ENCODE peak calls at places on chromosomes 6 and 20, in eight cellular contexts. One of them, this sample, is unnamed.

GRCh38 chr6:6851059-6851658 is 256.6 kb upstream of the RREB1 start:
- DNase-seq in HCT116: peak
- DNase-seq in GM23338: no peak
- DNase-seq in HepG2: peak
- DNase-seq in endothelial cell of umbilical vein: peak
- DNase-seq in GM12878: no peak
- DNase-seq in K562: peak
- DNase-seq in H1: no peak
- DNase-seq in this sample: no peak

GRCh38 chr20:58510921-58511320 is 4.3 kb downstream of the APCDD1L start:
- DNase-seq in endothelial cell of umbilical vein: no peak
- DNase-seq in GM12878: no peak
- DNase-seq in HCT116: no peak
- DNase-seq in H1: no peak
- DNase-seq in GM23338: no peak
- DNase-seq in HepG2: no peak
- DNase-seq in K562: no peak
- DNase-seq in this sample: no peak

GRCh38 chr20:20293986-20294385 is 73.9 kb upstream of the INSM1 start:
- DNase-seq in GM23338: no peak
- DNase-seq in H1: no peak
- DNase-seq in GM12878: no peak
- DNase-seq in endothelial cell of umbilical vein: no peak
- DNase-seq in HepG2: no peak
- DNase-seq in K562: no peak
- DNase-seq in HCT116: no peak
- DNase-seq in this sample: no peak

GRCh38 chr6:85676086-85676729 is 33.5 kb upstream of the SYNCRIP start:
- DNase-seq in GM23338: no peak
- DNase-seq in HepG2: no peak
- DNase-seq in GM12878: no peak
- DNase-seq in HCT116: no peak
- DNase-seq in endothelial cell of umbilical vein: peak
- DNase-seq in H1: no peak
- DNase-seq in K562: no peak
- DNase-seq in this sample: no peak

GRCh38 chr6:136351518-136352106 is 62.0 kb upstream of the BCLAF1 start:
- DNase-seq in HepG2: no peak
- DNase-seq in endothelial cell of umbilical vein: no peak
- DNase-seq in HCT116: no peak
- DNase-seq in GM12878: no peak
- DNase-seq in H1: no peak
- DNase-seq in K562: no peak
- DNase-seq in GM23338: peak
- DNase-seq in this sample: no peak

GRCh38 chr20:21244808-21245207 is 58.3 kb upstream of the XRN2 start:
- DNase-seq in endothelial cell of umbilical vein: no peak
- DNase-seq in HCT116: no peak
- DNase-seq in GM23338: no peak
- DNase-seq in H1: no peak
- DNase-seq in GM12878: no peak
- DNase-seq in K562: no peak
- DNase-seq in HepG2: no peak
- DNase-seq in this sample: no peak

GRCh38 chr20:20333866-20334265 is 34.0 kb upstream of the INSM1 start:
- DNase-seq in HepG2: no peak
- DNase-seq in GM12878: no peak
- DNase-seq in GM23338: no peak
- DNase-seq in H1: no peak
- DNase-seq in K562: no peak
- DNase-seq in HCT116: no peak
- DNase-seq in endothelial cell of umbilical vein: no peak
- DNase-seq in this sample: no peak

GRCh38 chr6:110529355-110529754 is 52.9 kb upstream of the SLC22A16 start:
- DNase-seq in GM23338: no peak
- DNase-seq in K562: no peak
- DNase-seq in GM12878: no peak
- DNase-seq in H1: no peak
- DNase-seq in HepG2: no peak
- DNase-seq in endothelial cell of umbilical vein: peak
- DNase-seq in HCT116: no peak
- DNase-seq in this sample: no peak

GRCh38 chr6:44740566-44741120 is 353.1 kb downstream of the CDC5L start:
- DNase-seq in HepG2: no peak
- DNase-seq in endothelial cell of umbilical vein: no peak
- DNase-seq in HCT116: no peak
- DNase-seq in GM12878: no peak
- DNase-seq in GM23338: no peak
- DNase-seq in K562: no peak
- DNase-seq in H1: no peak
- DNase-seq in this sample: no peak

DNA sequence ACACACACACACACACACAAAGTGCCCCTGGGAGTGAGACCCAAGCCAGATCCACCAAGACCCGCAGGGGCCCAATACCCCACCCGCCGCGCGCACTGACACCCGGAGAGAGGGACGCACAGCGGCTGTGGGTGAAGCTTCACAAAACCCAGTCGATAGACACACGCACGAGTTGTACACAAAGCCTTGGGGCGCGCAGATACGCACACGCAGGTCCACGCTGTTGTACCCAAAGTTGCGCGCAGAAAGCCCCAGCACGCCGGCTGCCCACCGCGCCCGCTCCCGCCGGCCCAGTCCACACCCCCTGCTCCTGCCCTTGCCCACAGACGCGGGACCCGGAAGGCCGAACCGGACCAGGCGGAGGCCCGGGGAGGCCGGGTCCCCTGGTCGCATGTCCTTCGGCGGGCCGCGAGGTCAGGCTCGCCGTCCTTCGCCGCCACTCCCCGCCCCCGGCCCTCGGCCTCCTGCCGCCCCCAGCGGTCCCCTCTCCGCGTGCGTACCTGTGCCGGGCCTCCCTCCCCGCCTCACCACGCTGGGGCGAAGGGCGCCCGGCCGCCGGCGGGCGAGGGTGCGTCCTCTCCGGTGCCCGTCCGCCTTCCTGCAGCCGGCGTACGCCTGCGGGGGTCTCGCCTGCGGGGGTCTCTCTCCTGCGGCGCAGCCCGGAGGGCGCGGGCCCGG is at the start of gene TMEM74B:
- DNase-seq in HCT116: no peak
- DNase-seq in H1: no peak
- DNase-seq in GM23338: peak
- DNase-seq in HepG2: no peak
- DNase-seq in K562: peak
- DNase-seq in endothelial cell of umbilical vein: no peak
- DNase-seq in GM12878: no peak
- DNase-seq in this sample: no peak
- TF ChIP-seq EZH2 in HCT116: no peak
- TF ChIP-seq EZH2 in H1: peak
- TF ChIP-seq EZH2 in GM23338: peak
- TF ChIP-seq EZH2 in HepG2: no peak
- TF ChIP-seq EZH2 in K562: no peak
- TF ChIP-seq EZH2 in endothelial cell of umbilical vein: peak
- TF ChIP-seq EZH2 in GM12878: no peak
- TF ChIP-seq EZH2 in this sample: no peak

GRCh38 chr6:152022303-152022702 is 214.8 kb downstream of the ESR1 start:
- DNase-seq in GM12878: no peak
- DNase-seq in endothelial cell of umbilical vein: no peak
- DNase-seq in H1: no peak
- DNase-seq in HCT116: no peak
- DNase-seq in K562: no peak
- DNase-seq in HepG2: no peak
- DNase-seq in GM23338: no peak
- DNase-seq in this sample: no peak
- H3K4me3 ChIP-seq in GM12878: no peak
- H3K4me3 ChIP-seq in endothelial cell of umbilical vein: no peak
- H3K4me3 ChIP-seq in H1: no peak
- H3K4me3 ChIP-seq in HCT116: no peak
- H3K4me3 ChIP-seq in K562: no peak
- H3K4me3 ChIP-seq in HepG2: no peak
- H3K4me3 ChIP-seq in GM23338: no peak
- H3K4me3 ChIP-seq in this sample: no peak

GRCh38 chr6:130018292-130018829 is at the start of gene L3MBTL3:
- DNase-seq in HepG2: peak
- DNase-seq in H1: peak
- DNase-seq in endothelial cell of umbilical vein: peak
- DNase-seq in HCT116: peak
- DNase-seq in GM12878: no peak
- DNase-seq in GM23338: peak
- DNase-seq in K562: peak
- DNase-seq in this sample: peak
- TF ChIP-seq POLR2AphosphoS5 in HepG2: no peak
- TF ChIP-seq POLR2AphosphoS5 in H1: no peak
- TF ChIP-seq POLR2AphosphoS5 in endothelial cell of umbilical vein: no peak
- TF ChIP-seq POLR2AphosphoS5 in HCT116: peak
- TF ChIP-seq POLR2AphosphoS5 in GM12878: no peak
- TF ChIP-seq POLR2AphosphoS5 in GM23338: peak
- TF ChIP-seq POLR2AphosphoS5 in K562: no peak
- TF ChIP-seq POLR2AphosphoS5 in this sample: peak

GRCh38 chr6:31582230-31582601 is at the start of gene LTB:
- DNase-seq in H1: no peak
- DNase-seq in endothelial cell of umbilical vein: no peak
- DNase-seq in HCT116: no peak
- DNase-seq in K562: no peak
- DNase-seq in GM12878: no peak
- DNase-seq in HepG2: no peak
- DNase-seq in GM23338: no peak
- DNase-seq in this sample: no peak

GRCh38 chr6:31581511-31582229 is 554 bp downstream of the LTB start:
- DNase-seq in GM23338: peak
- DNase-seq in HepG2: no peak
- DNase-seq in endothelial cell of umbilical vein: no peak
- DNase-seq in H1: no peak
- DNase-seq in K562: no peak
- DNase-seq in GM12878: no peak
- DNase-seq in HCT116: no peak
- DNase-seq in this sample: no peak

GRCh38 chr6:31580446-31580755 is 1.8 kb downstream of the LTB start:
- DNase-seq in HepG2: no peak
- DNase-seq in K562: no peak
- DNase-seq in H1: no peak
- DNase-seq in HCT116: no peak
- DNase-seq in endothelial cell of umbilical vein: no peak
- DNase-seq in GM23338: no peak
- DNase-seq in GM12878: no peak
- DNase-seq in this sample: no peak

GRCh38 chr6:31579546-31580445 is 2.4 kb downstream of the LTB start:
- DNase-seq in H1: no peak
- DNase-seq in HepG2: no peak
- DNase-seq in HCT116: no peak
- DNase-seq in GM12878: no peak
- DNase-seq in K562: no peak
- DNase-seq in GM23338: no peak
- DNase-seq in endothelial cell of umbilical vein: no peak
- DNase-seq in this sample: no peak

DNA sequence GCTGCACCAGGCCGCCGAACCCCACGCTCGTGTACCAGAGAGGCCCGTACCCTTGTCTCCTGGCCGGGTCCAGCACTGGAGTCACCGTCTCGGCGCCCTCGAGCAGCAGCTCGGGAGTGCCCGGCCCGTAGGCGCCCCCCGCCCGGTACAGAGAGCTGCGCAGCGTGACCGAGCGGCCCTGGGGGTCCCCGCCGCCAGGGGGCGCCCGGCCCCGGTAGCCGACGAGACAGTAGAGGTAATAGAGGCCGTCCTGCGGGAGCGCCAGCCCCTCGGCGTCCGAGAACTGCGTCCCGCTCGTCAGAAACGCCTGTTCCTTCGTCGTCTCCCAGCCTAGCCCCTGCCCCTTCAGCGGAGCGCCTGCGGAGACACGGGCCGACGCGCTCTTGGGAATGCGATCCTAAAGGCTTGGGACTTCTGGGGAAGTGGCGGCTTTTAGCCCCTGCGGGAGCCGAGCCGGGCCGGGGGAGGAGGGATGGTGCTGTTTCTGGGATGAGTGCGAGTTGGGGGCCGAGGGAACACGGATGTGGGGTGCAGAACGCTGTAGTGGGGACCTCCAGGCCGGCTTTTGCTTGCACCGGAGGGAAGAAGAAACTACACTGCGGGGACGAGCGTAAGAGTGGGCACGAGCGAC is 1.3 kb downstream of the LTB start:
- DNase-seq in HCT116: peak
- DNase-seq in HepG2: peak
- DNase-seq in K562: peak
- DNase-seq in GM23338: peak
- DNase-seq in GM12878: no peak
- DNase-seq in endothelial cell of umbilical vein: peak
- DNase-seq in H1: peak
- DNase-seq in this sample: no peak
- TF ChIP-seq EZH2 in HCT116: no peak
- TF ChIP-seq EZH2 in HepG2: no peak
- TF ChIP-seq EZH2 in K562: no peak
- TF ChIP-seq EZH2 in GM23338: no peak
- TF ChIP-seq EZH2 in GM12878: no peak
- TF ChIP-seq EZH2 in endothelial cell of umbilical vein: no peak
- TF ChIP-seq EZH2 in H1: no peak
- TF ChIP-seq EZH2 in this sample: no peak

GRCh38 chr20:1313236-1313964 is 15.5 kb downstream of the SDCBP2 start:
- DNase-seq in H1: no peak
- DNase-seq in K562: peak
- DNase-seq in HCT116: peak
- DNase-seq in GM12878: no peak
- DNase-seq in HepG2: peak
- DNase-seq in GM23338: peak
- DNase-seq in endothelial cell of umbilical vein: peak
- DNase-seq in this sample: peak
- H3K4me3 ChIP-seq in H1: peak
- H3K4me3 ChIP-seq in K562: no peak
- H3K4me3 ChIP-seq in HCT116: no peak
- H3K4me3 ChIP-seq in GM12878: no peak
- H3K4me3 ChIP-seq in HepG2: no peak
- H3K4me3 ChIP-seq in GM23338: peak
- H3K4me3 ChIP-seq in endothelial cell of umbilical vein: peak
- H3K4me3 ChIP-seq in this sample: peak

GRCh38 chr20:5198651-5198924 is 71.8 kb downstream of the CDS2 start:
- DNase-seq in HepG2: no peak
- DNase-seq in GM23338: no peak
- DNase-seq in K562: no peak
- DNase-seq in endothelial cell of umbilical vein: no peak
- DNase-seq in HCT116: no peak
- DNase-seq in GM12878: no peak
- DNase-seq in H1: no peak
- DNase-seq in this sample: no peak
- TF ChIP-seq POLR2AphosphoS5 in HepG2: no peak
- TF ChIP-seq POLR2AphosphoS5 in GM23338: no peak
- TF ChIP-seq POLR2AphosphoS5 in K562: no peak
- TF ChIP-seq POLR2AphosphoS5 in endothelial cell of umbilical vein: no peak
- TF ChIP-seq POLR2AphosphoS5 in HCT116: no peak
- TF ChIP-seq POLR2AphosphoS5 in GM12878: no peak
- TF ChIP-seq POLR2AphosphoS5 in H1: no peak
- TF ChIP-seq POLR2AphosphoS5 in this sample: no peak

DNA sequence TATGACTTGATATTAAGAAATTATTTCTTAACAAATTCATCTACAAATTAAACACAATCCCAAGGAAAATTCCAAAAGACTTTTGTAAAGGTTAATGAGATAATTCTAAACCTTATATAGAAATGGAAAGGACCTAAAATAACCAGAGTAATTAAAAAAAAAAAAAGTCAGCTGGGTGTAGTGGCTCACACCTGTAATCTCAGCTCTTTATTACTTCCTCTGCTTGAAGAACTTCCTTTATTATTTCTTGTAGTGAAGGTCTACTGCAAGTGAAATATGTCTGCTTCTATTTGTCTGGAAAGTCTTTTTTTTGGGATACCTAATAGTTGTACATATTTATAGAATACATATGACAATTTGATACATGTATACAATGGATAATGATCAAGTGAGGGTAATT is 20.2 kb upstream of the BLCAP start:
- DNase-seq in endothelial cell of umbilical vein: no peak
- DNase-seq in HepG2: no peak
- DNase-seq in K562: no peak
- DNase-seq in H1: no peak
- DNase-seq in GM23338: no peak
- DNase-seq in HCT116: no peak
- DNase-seq in GM12878: no peak
- DNase-seq in this sample: no peak
- TF ChIP-seq EZH2 in endothelial cell of umbilical vein: no peak
- TF ChIP-seq EZH2 in HepG2: no peak
- TF ChIP-seq EZH2 in K562: no peak
- TF ChIP-seq EZH2 in H1: no peak
- TF ChIP-seq EZH2 in GM23338: no peak
- TF ChIP-seq EZH2 in HCT116: no peak
- TF ChIP-seq EZH2 in GM12878: no peak
- TF ChIP-seq EZH2 in this sample: no peak